ENCODE peak calls at places on chromosomes 5 and 9, in five cellular contexts. Q is AG09309; Z is nephron progenitor cell; H is CD8-positive, alpha-beta T cell; B is left ventricle myocardium inferior. D is an unnamed sample.

GRCh38 chr9:121299467-121300282 is 31.7 kb downstream of the GSN start:
- DNase-seq in Q (no peak), Z (peak), H (no peak), B (peak), D (no peak)

GRCh38 chr9:95504053-95504963 is 12.5 kb downstream of the PTCH1 start:
- DNase-seq in Q (no peak), Z (peak), H (no peak), B (no peak), D (no peak)

GRCh38 chr9:114634387-114634786 is 23.2 kb downstream of the TEX53 start:
- DNase-seq in Q (no peak), Z (no peak), H (no peak), B (no peak), D (no peak)

GRCh38 chr9:35726876-35727438 is 5.0 kb downstream of the TLN1 start:
- DNase-seq in Q (peak), Z (no peak), H (peak), B (no peak), D (no peak)

GRCh38 chr9:84955971-84956370 is 286.4 kb downstream of the NTRK2 start:
- DNase-seq in Q (no peak), Z (no peak), H (no peak), B (no peak), D (no peak)

GRCh38 chr9:74848150-74848525 is 39.6 kb downstream of the TRPM6 start:
- DNase-seq in Q (no peak), Z (no peak), H (no peak), B (no peak), D (no peak)

GRCh38 chr5:157026789-157027424 is 32.0 kb downstream of the HAVCR1 start:
- DNase-seq in Q (no peak), Z (no peak), H (no peak), B (no peak), D (peak)

GRCh38 chr5:92455011-92455410 is 1071.9 kb upstream of the ARRDC3 start:
- DNase-seq in Q (no peak), Z (no peak), H (no peak), B (no peak), D (no peak)

GRCh38 chr9:14924821-14925220 is 14.6 kb upstream of the FREM1 start:
- DNase-seq in Q (peak), Z (no peak), H (no peak), B (no peak), D (no peak)

GRCh38 chr5:169548315-169548714 is 35.3 kb upstream of the SPDL1 start:
- DNase-seq in Q (peak), Z (no peak), H (no peak), B (no peak), D (no peak)

GRCh38 chr9:99109522-99109921 is 4.6 kb downstream of the TGFBR1 start:
- DNase-seq in Q (peak), Z (no peak), H (no peak), B (no peak), D (no peak)

GRCh38 chr9:78595200-78595945 is 298.4 kb downstream of the PSAT1 start:
- DNase-seq in Q (no peak), Z (no peak), H (no peak), B (no peak), D (no peak)

GRCh38 chr5:25995209-25995608 is 1043.2 kb downstream of the CDH9 start:
- DNase-seq in Q (no peak), Z (no peak), H (no peak), B (no peak), D (no peak)

GRCh38 chr5:178350361-178351220 is 118.0 kb upstream of the PHYKPL start:
- DNase-seq in Q (no peak), Z (peak), H (no peak), B (no peak), D (no peak)

GRCh38 chr5:171494452-171495121 is 75.1 kb downstream of the FGF18 start:
- DNase-seq in Q (peak), Z (peak), H (no peak), B (peak), D (peak)

GRCh38 chr9:106443520-106443919 is 419.4 kb upstream of the ZNF462 start:
- DNase-seq in Q (no peak), Z (no peak), H (no peak), B (no peak), D (no peak)

GRCh38 chr9:4750021-4750673 is 9.1 kb upstream of the AK3 start:
- DNase-seq in Q (no peak), Z (no peak), H (no peak), B (no peak), D (no peak)

GRCh38 chr5:179798144-179798770 is 4.5 kb downstream of the LTC4S start:
- DNase-seq in Q (no peak), Z (no peak), H (no peak), B (no peak), D (no peak)

GRCh38 chr5:141521244-141521781 is 32.4 kb downstream of the PCDHGC5 start:
- DNase-seq in Q (peak), Z (no peak), H (no peak), B (no peak), D (peak)

GRCh38 chr5:54446169-54446786 is 9.2 kb upstream of the HSPB3 start:
- DNase-seq in Q (no peak), Z (no peak), H (no peak), B (peak), D (no peak)

GRCh38 chr9:111095423-111095822 is 57.2 kb upstream of the LPAR1 start:
- DNase-seq in Q (no peak), Z (no peak), H (no peak), B (no peak), D (no peak)

GRCh38 chr5:57225553-57225952 is 51.7 kb downstream of the GPBP1 start:
- DNase-seq in Q (no peak), Z (no peak), H (no peak), B (no peak), D (no peak)

GRCh38 chr9:132128191-132128590 is 33.7 kb upstream of the NTNG2 start:
- DNase-seq in Q (no peak), Z (peak), H (no peak), B (no peak), D (no peak)

GRCh38 chr5:37355161-37355560 is 15.7 kb downstream of the NUP155 start:
- DNase-seq in Q (no peak), Z (no peak), H (no peak), B (no peak), D (no peak)

GRCh38 chr5:109950634-109951033 is 260.9 kb downstream of the MAN2A1 start:
- DNase-seq in Q (no peak), Z (no peak), H (no peak), B (no peak), D (no peak)

GRCh38 chr5:109947667-109948066 is 257.9 kb downstream of the MAN2A1 start:
- DNase-seq in Q (no peak), Z (no peak), H (no peak), B (no peak), D (no peak)

GRCh38 chr5:109953821-109954220 is 264.1 kb downstream of the MAN2A1 start:
- DNase-seq in Q (no peak), Z (no peak), H (no peak), B (no peak), D (no peak)

GRCh38 chr5:109951348-109951747 is 261.6 kb downstream of the MAN2A1 start:
- DNase-seq in Q (no peak), Z (no peak), H (no peak), B (no peak), D (no peak)

DNA sequence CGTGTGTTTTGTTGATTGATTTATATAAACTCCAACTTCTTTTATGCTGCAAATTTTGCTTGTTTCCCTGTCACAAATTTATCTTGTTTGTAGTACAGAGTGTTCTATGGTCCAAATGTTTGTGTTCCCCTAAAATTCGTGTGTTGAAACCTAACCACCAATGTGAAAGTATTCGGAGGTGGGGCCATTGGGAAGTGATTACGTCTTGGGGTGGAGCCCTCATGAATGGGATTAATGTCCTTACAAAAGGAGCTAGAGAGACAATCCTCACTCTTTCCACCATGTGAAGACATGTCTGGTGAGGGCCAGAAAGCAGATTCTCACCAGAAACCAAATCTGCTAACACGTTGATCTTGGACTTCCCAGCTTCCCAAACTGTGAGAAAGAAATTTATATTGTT is 262.0 kb downstream of the MAN2A1 start:
- DNase-seq in Q (no peak), Z (no peak), H (no peak), B (no peak), D (no peak)
- TF ChIP-seq CTCF in Q (no peak), Z (no peak), H (no peak), B (no peak), D (no peak)

GRCh38 chr9:87097238-87097637 is 149.9 kb upstream of the GAS1 start:
- DNase-seq in Q (no peak), Z (no peak), H (no peak), B (no peak), D (no peak)
- TF ChIP-seq CTCF in Q (no peak), Z (no peak), H (no peak), B (no peak), D (no peak)

DNA sequence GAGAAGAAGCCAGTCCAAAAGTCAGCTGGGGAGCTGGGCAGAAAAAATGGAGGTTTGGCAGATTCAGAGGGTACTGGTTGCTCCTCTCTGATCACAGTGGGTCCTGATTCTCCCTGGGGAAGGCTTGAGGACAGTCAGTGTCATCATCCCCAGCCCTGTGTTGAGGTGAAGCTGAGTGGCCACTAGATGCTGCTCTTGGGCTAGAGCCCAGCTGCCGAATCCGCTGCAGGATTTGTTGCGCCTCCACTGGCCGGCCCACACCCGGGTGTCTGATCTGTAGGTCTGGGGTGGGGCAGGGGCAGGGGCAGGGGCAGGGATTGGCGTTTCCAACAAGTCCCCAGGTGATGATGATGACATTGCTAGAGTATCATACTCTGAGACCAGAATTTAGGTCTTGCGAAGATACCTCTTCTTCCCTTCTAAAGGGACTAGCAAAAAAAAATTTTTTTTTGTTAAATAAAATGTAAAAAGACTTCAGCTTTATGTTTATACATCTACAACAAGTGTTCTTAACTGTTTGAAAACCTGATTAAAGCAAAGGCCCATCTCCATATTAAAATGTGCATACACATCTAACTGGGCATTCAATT is 106.8 kb downstream of the PDE6A start:
- DNase-seq in Q (peak), Z (peak), H (no peak), B (no peak), D (peak)
- TF ChIP-seq CTCF in Q (peak), Z (peak), H (no peak), B (peak), D (peak)

GRCh38 chr9:123828449-123828848 is 101.5 kb downstream of the DENND1A start:
- DNase-seq in Q (no peak), Z (no peak), H (no peak), B (no peak), D (no peak)
- TF ChIP-seq CTCF in Q (no peak), Z (no peak), H (no peak), B (no peak), D (no peak)

DNA sequence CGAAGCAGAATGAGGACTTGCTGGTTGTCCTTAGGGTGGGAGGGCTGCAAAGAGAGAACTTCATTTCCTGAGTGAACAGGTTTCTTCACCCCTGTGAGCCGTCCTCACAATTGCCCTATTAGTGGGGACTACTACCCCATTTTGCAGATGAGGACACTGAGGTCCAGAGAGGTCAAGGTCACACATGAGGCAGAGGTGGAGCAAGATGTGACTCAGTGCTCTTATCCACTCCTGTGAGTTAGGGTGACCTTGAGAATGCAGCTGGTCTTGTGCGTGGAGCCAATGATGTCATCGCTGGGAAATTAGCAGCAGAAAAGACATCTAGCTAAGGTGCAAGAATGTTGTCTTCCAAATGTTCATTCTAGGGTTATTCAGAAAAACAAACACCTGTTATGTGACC is 26.9 kb downstream of the GPRIN1 start:
- DNase-seq in Q (no peak), Z (no peak), H (no peak), B (no peak), D (no peak)
- TF ChIP-seq CTCF in Q (no peak), Z (no peak), H (no peak), B (no peak), D (no peak)

DNA sequence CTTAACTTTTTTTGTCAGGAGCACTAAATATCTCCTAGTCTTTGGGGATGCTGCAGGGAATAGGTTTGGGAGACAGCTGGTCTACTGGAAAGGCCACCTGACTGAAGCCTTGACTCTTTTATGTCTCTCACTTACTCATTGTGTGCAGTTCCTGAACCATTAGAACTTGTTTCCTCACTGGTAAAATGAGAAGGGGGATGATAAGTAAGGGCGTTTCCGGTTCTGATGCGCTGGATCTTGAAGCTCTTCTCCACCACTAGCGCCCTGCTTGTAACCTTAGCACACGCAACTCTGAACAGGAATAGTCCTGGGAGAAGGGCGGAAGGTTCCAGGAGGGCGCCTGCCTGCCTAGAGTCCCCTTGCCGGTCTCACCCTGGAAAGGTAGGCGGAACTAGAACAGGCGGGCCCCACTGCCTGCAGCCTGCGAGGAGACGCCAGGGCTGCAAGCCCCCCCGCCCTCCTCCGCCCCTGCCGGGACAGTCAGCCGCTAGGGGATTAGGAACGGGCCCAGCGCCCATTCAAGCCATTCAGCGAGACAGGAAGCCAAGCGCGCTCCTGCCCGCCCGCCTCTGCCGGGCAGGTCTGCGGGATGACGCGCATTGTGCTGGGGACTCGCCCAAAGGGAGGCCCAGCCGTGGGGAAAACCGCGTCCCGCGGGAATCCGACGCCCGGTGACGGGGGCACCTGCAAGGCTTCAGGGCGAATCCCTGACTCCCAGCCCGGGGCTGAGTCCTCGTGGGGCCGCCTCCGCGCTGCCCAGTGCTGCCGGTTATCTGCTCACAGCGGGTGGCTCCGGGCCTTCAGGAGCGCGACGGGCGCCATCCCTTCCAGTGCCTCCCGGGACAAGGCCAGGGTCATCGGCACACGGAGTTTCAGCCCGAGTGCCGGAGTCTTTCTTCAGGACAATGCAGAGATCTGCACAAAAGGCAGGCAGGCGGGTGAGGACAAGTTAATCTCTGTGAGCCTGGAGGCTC is 44.0 kb upstream of the XPA start:
- DNase-seq in Q (no peak), Z (peak), H (peak), B (peak), D (no peak)
- TF ChIP-seq CTCF in Q (peak), Z (no peak), H (no peak), B (peak), D (no peak)

DNA sequence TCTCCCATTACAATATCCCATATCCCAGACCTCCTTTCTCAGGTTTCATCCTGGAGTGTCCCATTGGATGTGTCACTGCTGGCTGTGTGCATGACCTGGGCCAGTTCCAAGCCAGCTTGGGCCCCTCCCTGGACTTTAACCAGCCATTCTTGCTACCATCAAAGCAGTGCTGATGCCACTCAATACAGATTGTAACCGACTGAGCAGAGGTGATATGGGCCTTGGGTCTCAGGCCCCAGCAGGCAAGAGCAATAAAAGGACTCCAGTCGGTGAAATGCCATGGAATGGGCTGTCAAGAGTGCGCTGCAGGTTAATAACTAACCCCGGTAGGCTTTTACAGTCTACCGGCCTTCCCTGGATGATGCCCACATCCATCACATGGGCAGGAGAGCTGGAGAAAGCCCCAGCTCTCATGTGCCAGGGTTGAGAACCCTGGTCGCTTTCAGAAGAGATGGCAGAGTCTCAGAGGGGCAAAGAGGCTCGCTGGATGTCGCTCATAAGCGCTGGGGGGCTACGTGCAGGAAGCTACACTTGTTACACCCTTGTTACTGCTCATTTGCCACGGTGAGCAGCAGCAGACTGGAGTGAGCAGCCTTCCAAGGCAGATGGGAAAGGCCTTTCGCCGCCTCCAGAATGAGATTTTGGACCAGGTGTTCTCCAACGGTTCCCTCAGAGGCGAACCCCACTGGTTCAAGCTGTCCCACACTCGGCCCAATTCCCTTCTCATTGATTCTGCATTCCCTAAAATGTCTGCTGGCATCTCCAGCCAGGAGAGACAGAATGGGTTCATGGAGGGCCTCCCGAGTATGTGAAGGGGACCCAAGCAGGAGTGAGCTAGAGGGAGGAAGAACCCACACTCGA is 13.2 kb downstream of the EPB41L4B start:
- DNase-seq in Q (no peak), Z (no peak), H (no peak), B (no peak), D (no peak)
- TF ChIP-seq CTCF in Q (no peak), Z (no peak), H (no peak), B (no peak), D (no peak)

GRCh38 chr9:76887951-76888350 is 18.0 kb downstream of the PRUNE2 start:
- DNase-seq in Q (no peak), Z (no peak), H (no peak), B (no peak), D (no peak)

GRCh38 chr9:76883341-76883740 is 22.6 kb downstream of the PRUNE2 start:
- DNase-seq in Q (no peak), Z (no peak), H (no peak), B (no peak), D (no peak)

GRCh38 chr9:76886318-76886717 is 19.6 kb downstream of the PRUNE2 start:
- DNase-seq in Q (no peak), Z (no peak), H (no peak), B (no peak), D (no peak)

GRCh38 chr9:76884823-76885222 is 21.1 kb downstream of the PRUNE2 start:
- DNase-seq in Q (no peak), Z (no peak), H (no peak), B (no peak), D (no peak)

GRCh38 chr9:76887003-76887821 is 18.7 kb downstream of the PRUNE2 start:
- DNase-seq in Q (no peak), Z (no peak), H (no peak), B (no peak), D (no peak)
- TF ChIP-seq CTCF in Q (no peak), Z (no peak), H (no peak), B (no peak), D (no peak)

D was measured in Calu3.